ENCODE peak calls at places on chromosomes 3 and 15, in four cellular contexts. One of them, this sample, is unnamed.
A peak's percentile ranks its signal among the peaks of the same experiment; 100 is the strongest.

GRCh38 chr3:66023254-66023653 is 15.5 kb downstream of the MAGI1 start:
- DNase-seq in ACHN: no peak
- DNase-seq in ecto neural progenitor cell: no peak
- DNase-seq in hepatocyte: no peak
- DNase-seq in this sample: no peak

GRCh38 chr3:135851201-135852061 is 114.1 kb upstream of the PPP2R3A start:
- DNase-seq in ecto neural progenitor cell: no peak
- DNase-seq in ACHN: no peak
- DNase-seq in hepatocyte: no peak
- DNase-seq in this sample: no peak

GRCh38 chr3:151925419-151925818 is 52.0 kb downstream of the SUCNR1 start:
- DNase-seq in ecto neural progenitor cell: no peak
- DNase-seq in ACHN: no peak
- DNase-seq in hepatocyte: no peak
- DNase-seq in this sample: no peak

GRCh38 chr3:105493305-105493892 is 126.7 kb downstream of the ALCAM start:
- DNase-seq in ecto neural progenitor cell: no peak
- DNase-seq in ACHN: no peak
- DNase-seq in hepatocyte: no peak
- DNase-seq in this sample: no peak

GRCh38 chr3:134460965-134461364 is 24.8 kb downstream of the ANAPC13 start:
- DNase-seq in ACHN: no peak
- DNase-seq in ecto neural progenitor cell: no peak
- DNase-seq in hepatocyte: no peak
- DNase-seq in this sample: no peak

GRCh38 chr15:34335176-34335575 is 2.4 kb downstream of the SLC12A6 start:
- DNase-seq in ACHN: no peak
- DNase-seq in hepatocyte: no peak
- DNase-seq in ecto neural progenitor cell: no peak
- DNase-seq in this sample: peak; percentile 77

GRCh38 chr3:129417354-129417753 is 11.1 kb downstream of the EFCAB12 start:
- DNase-seq in hepatocyte: no peak
- DNase-seq in ACHN: no peak
- DNase-seq in ecto neural progenitor cell: no peak
- DNase-seq in this sample: peak; percentile 89

GRCh38 chr15:51227967-51228783 is 110.2 kb downstream of the CYP19A1 start:
- DNase-seq in hepatocyte: peak; percentile 23
- DNase-seq in ACHN: peak; percentile 44
- DNase-seq in ecto neural progenitor cell: no peak
- DNase-seq in this sample: peak; percentile 60

GRCh38 chr3:127764841-127765362 is 57.4 kb downstream of the MGLL start:
- DNase-seq in ecto neural progenitor cell: no peak
- DNase-seq in hepatocyte: no peak
- DNase-seq in ACHN: no peak
- DNase-seq in this sample: no peak

GRCh38 chr15:74385442-74386132 is 18.1 kb upstream of the CYP11A1 start:
- DNase-seq in ecto neural progenitor cell: no peak
- DNase-seq in hepatocyte: no peak
- DNase-seq in ACHN: no peak
- DNase-seq in this sample: peak; percentile 72